ENCODE peak calls at places on chromosomes 4 and X, in nine cellular contexts. One of them, this sample, is unnamed.

GRCh38 chr4:38837334-38837733 is 19.3 kb downstream of the TLR6 start:
- DNase-seq in nephron progenitor cell: no peak
- DNase-seq in SK-N-DZ: no peak
- DNase-seq in mesendoderm: no peak
- DNase-seq in T-helper 2 cell: no peak
- DNase-seq in activated CD4-positive, alpha-beta T cell treated with anti-CD3 and anti-CD28 coated beads, Interleukin-2, amount 10 ng/mL, durations not matched to agents 7 days and 5 days: no peak
- DNase-seq in stimulated activated CD8-positive, alpha-beta memory T cell treated with anti-CD3 and anti-CD28 coated beads, Interleukin-4, amount 100 ng/mL, for 48 hours: no peak
- DNase-seq in NCI-H226: no peak
- DNase-seq in T-helper 9 cell: no peak
- DNase-seq in this sample: no peak

GRCh38 chrX:110163488-110163887 is 154.4 kb downstream of the AMMECR1 start:
- DNase-seq in T-helper 2 cell: no peak
- DNase-seq in NCI-H226: no peak
- DNase-seq in mesendoderm: no peak
- DNase-seq in T-helper 9 cell: no peak
- DNase-seq in activated CD4-positive, alpha-beta T cell treated with anti-CD3 and anti-CD28 coated beads, Interleukin-2, amount 10 ng/mL, durations not matched to agents 7 days and 5 days: no peak
- DNase-seq in nephron progenitor cell: no peak
- DNase-seq in stimulated activated CD8-positive, alpha-beta memory T cell treated with anti-CD3 and anti-CD28 coated beads, Interleukin-4, amount 100 ng/mL, for 48 hours: no peak
- DNase-seq in SK-N-DZ: no peak
- DNase-seq in this sample: no peak

GRCh38 chr4:92305878-92306520 is 2.2 kb downstream of the GRID2 start:
- DNase-seq in T-helper 9 cell: no peak
- DNase-seq in nephron progenitor cell: peak; percentile 49
- DNase-seq in SK-N-DZ: no peak
- DNase-seq in stimulated activated CD8-positive, alpha-beta memory T cell treated with anti-CD3 and anti-CD28 coated beads, Interleukin-4, amount 100 ng/mL, for 48 hours: no peak
- DNase-seq in NCI-H226: no peak
- DNase-seq in mesendoderm: peak; percentile 26
- DNase-seq in activated CD4-positive, alpha-beta T cell treated with anti-CD3 and anti-CD28 coated beads, Interleukin-2, amount 10 ng/mL, durations not matched to agents 7 days and 5 days: no peak
- DNase-seq in T-helper 2 cell: no peak
- DNase-seq in this sample: no peak

GRCh38 chr4:44446801-44447562 is 1.6 kb downstream of the KCTD8 start:
- DNase-seq in SK-N-DZ: peak; percentile 28
- DNase-seq in nephron progenitor cell: peak; percentile 5
- DNase-seq in T-helper 9 cell: no peak
- DNase-seq in activated CD4-positive, alpha-beta T cell treated with anti-CD3 and anti-CD28 coated beads, Interleukin-2, amount 10 ng/mL, durations not matched to agents 7 days and 5 days: no peak
- DNase-seq in stimulated activated CD8-positive, alpha-beta memory T cell treated with anti-CD3 and anti-CD28 coated beads, Interleukin-4, amount 100 ng/mL, for 48 hours: no peak
- DNase-seq in NCI-H226: no peak
- DNase-seq in mesendoderm: peak; percentile 74
- DNase-seq in T-helper 2 cell: no peak
- DNase-seq in this sample: no peak

GRCh38 chrX:103442536-103442901 is 66.2 kb downstream of the BEX3 start:
- DNase-seq in mesendoderm: no peak
- DNase-seq in nephron progenitor cell: no peak
- DNase-seq in T-helper 9 cell: no peak
- DNase-seq in T-helper 2 cell: no peak
- DNase-seq in stimulated activated CD8-positive, alpha-beta memory T cell treated with anti-CD3 and anti-CD28 coated beads, Interleukin-4, amount 100 ng/mL, for 48 hours: no peak
- DNase-seq in NCI-H226: no peak
- DNase-seq in activated CD4-positive, alpha-beta T cell treated with anti-CD3 and anti-CD28 coated beads, Interleukin-2, amount 10 ng/mL, durations not matched to agents 7 days and 5 days: no peak
- DNase-seq in SK-N-DZ: no peak
- DNase-seq in this sample: no peak

GRCh38 chrX:14095702-14096101 is 66.0 kb upstream of the GEMIN8 start:
- DNase-seq in activated CD4-positive, alpha-beta T cell treated with anti-CD3 and anti-CD28 coated beads, Interleukin-2, amount 10 ng/mL, durations not matched to agents 7 days and 5 days: peak; percentile 37
- DNase-seq in mesendoderm: peak; percentile 65
- DNase-seq in stimulated activated CD8-positive, alpha-beta memory T cell treated with anti-CD3 and anti-CD28 coated beads, Interleukin-4, amount 100 ng/mL, for 48 hours: peak; percentile 33
- DNase-seq in SK-N-DZ: peak; percentile 50
- DNase-seq in T-helper 9 cell: peak; percentile 3
- DNase-seq in NCI-H226: peak; percentile 3
- DNase-seq in T-helper 2 cell: no peak
- DNase-seq in nephron progenitor cell: peak; percentile 36
- DNase-seq in this sample: peak; percentile 1

GRCh38 chr4:67035501-67035900 is 509.8 kb downstream of the CENPC start:
- DNase-seq in T-helper 2 cell: no peak
- DNase-seq in NCI-H226: no peak
- DNase-seq in nephron progenitor cell: no peak
- DNase-seq in stimulated activated CD8-positive, alpha-beta memory T cell treated with anti-CD3 and anti-CD28 coated beads, Interleukin-4, amount 100 ng/mL, for 48 hours: no peak
- DNase-seq in T-helper 9 cell: no peak
- DNase-seq in mesendoderm: no peak
- DNase-seq in SK-N-DZ: no peak
- DNase-seq in activated CD4-positive, alpha-beta T cell treated with anti-CD3 and anti-CD28 coated beads, Interleukin-2, amount 10 ng/mL, durations not matched to agents 7 days and 5 days: no peak
- DNase-seq in this sample: no peak

GRCh38 chr4:147516133-147516532 is 35.2 kb downstream of the EDNRA start:
- DNase-seq in NCI-H226: no peak
- DNase-seq in T-helper 2 cell: no peak
- DNase-seq in SK-N-DZ: no peak
- DNase-seq in mesendoderm: no peak
- DNase-seq in activated CD4-positive, alpha-beta T cell treated with anti-CD3 and anti-CD28 coated beads, Interleukin-2, amount 10 ng/mL, durations not matched to agents 7 days and 5 days: no peak
- DNase-seq in stimulated activated CD8-positive, alpha-beta memory T cell treated with anti-CD3 and anti-CD28 coated beads, Interleukin-4, amount 100 ng/mL, for 48 hours: no peak
- DNase-seq in T-helper 9 cell: no peak
- DNase-seq in nephron progenitor cell: no peak
- DNase-seq in this sample: no peak

GRCh38 chr4:141410839-141411238 is 190.1 kb downstream of the ZNF330 start:
- DNase-seq in SK-N-DZ: no peak
- DNase-seq in stimulated activated CD8-positive, alpha-beta memory T cell treated with anti-CD3 and anti-CD28 coated beads, Interleukin-4, amount 100 ng/mL, for 48 hours: no peak
- DNase-seq in NCI-H226: no peak
- DNase-seq in T-helper 2 cell: no peak
- DNase-seq in activated CD4-positive, alpha-beta T cell treated with anti-CD3 and anti-CD28 coated beads, Interleukin-2, amount 10 ng/mL, durations not matched to agents 7 days and 5 days: no peak
- DNase-seq in nephron progenitor cell: no peak
- DNase-seq in mesendoderm: no peak
- DNase-seq in T-helper 9 cell: no peak
- DNase-seq in this sample: no peak

GRCh38 chr4:128858875-128859696 is 49.6 kb downstream of the JADE1 start:
- DNase-seq in activated CD4-positive, alpha-beta T cell treated with anti-CD3 and anti-CD28 coated beads, Interleukin-2, amount 10 ng/mL, durations not matched to agents 7 days and 5 days: no peak
- DNase-seq in T-helper 2 cell: no peak
- DNase-seq in NCI-H226: no peak
- DNase-seq in T-helper 9 cell: no peak
- DNase-seq in stimulated activated CD8-positive, alpha-beta memory T cell treated with anti-CD3 and anti-CD28 coated beads, Interleukin-4, amount 100 ng/mL, for 48 hours: no peak
- DNase-seq in nephron progenitor cell: no peak
- DNase-seq in mesendoderm: no peak
- DNase-seq in SK-N-DZ: no peak
- DNase-seq in this sample: no peak

GRCh38 chr4:69032847-69033638 is 63.2 kb upstream of the UGT2B7 start:
- DNase-seq in SK-N-DZ: no peak
- DNase-seq in mesendoderm: no peak
- DNase-seq in T-helper 2 cell: no peak
- DNase-seq in NCI-H226: peak; percentile 56
- DNase-seq in stimulated activated CD8-positive, alpha-beta memory T cell treated with anti-CD3 and anti-CD28 coated beads, Interleukin-4, amount 100 ng/mL, for 48 hours: no peak
- DNase-seq in nephron progenitor cell: no peak
- DNase-seq in T-helper 9 cell: no peak
- DNase-seq in activated CD4-positive, alpha-beta T cell treated with anti-CD3 and anti-CD28 coated beads, Interleukin-2, amount 10 ng/mL, durations not matched to agents 7 days and 5 days: no peak
- DNase-seq in this sample: no peak

GRCh38 chrX:78104447-78105176 is 564 bp downstream of the PGK1 start:
- DNase-seq in T-helper 2 cell: peak; percentile 29
- DNase-seq in stimulated activated CD8-positive, alpha-beta memory T cell treated with anti-CD3 and anti-CD28 coated beads, Interleukin-4, amount 100 ng/mL, for 48 hours: peak; percentile 38
- DNase-seq in nephron progenitor cell: peak; percentile 15
- DNase-seq in SK-N-DZ: peak; percentile 13
- DNase-seq in activated CD4-positive, alpha-beta T cell treated with anti-CD3 and anti-CD28 coated beads, Interleukin-2, amount 10 ng/mL, durations not matched to agents 7 days and 5 days: peak; percentile 26
- DNase-seq in NCI-H226: peak; percentile 32
- DNase-seq in mesendoderm: peak; percentile 38
- DNase-seq in T-helper 9 cell: peak; percentile 14
- DNase-seq in this sample: no peak

GRCh38 chr4:186724048-186724860 is 598 bp upstream of the FAT1 start:
- DNase-seq in nephron progenitor cell: peak; percentile 62
- DNase-seq in activated CD4-positive, alpha-beta T cell treated with anti-CD3 and anti-CD28 coated beads, Interleukin-2, amount 10 ng/mL, durations not matched to agents 7 days and 5 days: no peak
- DNase-seq in T-helper 2 cell: no peak
- DNase-seq in mesendoderm: peak; percentile 89
- DNase-seq in stimulated activated CD8-positive, alpha-beta memory T cell treated with anti-CD3 and anti-CD28 coated beads, Interleukin-4, amount 100 ng/mL, for 48 hours: no peak
- DNase-seq in T-helper 9 cell: no peak
- DNase-seq in SK-N-DZ: no peak
- DNase-seq in NCI-H226: no peak
- DNase-seq in this sample: no peak

GRCh38 chr4:822361-823092 is 3.4 kb downstream of the CPLX1 start:
- DNase-seq in NCI-H226: no peak
- DNase-seq in T-helper 2 cell: no peak
- DNase-seq in mesendoderm: no peak
- DNase-seq in nephron progenitor cell: no peak
- DNase-seq in SK-N-DZ: no peak
- DNase-seq in stimulated activated CD8-positive, alpha-beta memory T cell treated with anti-CD3 and anti-CD28 coated beads, Interleukin-4, amount 100 ng/mL, for 48 hours: no peak
- DNase-seq in activated CD4-positive, alpha-beta T cell treated with anti-CD3 and anti-CD28 coated beads, Interleukin-2, amount 10 ng/mL, durations not matched to agents 7 days and 5 days: no peak
- DNase-seq in T-helper 9 cell: no peak
- DNase-seq in this sample: no peak

GRCh38 chr4:155039162-155039561 is 169.3 kb upstream of the NPY2R start:
- DNase-seq in stimulated activated CD8-positive, alpha-beta memory T cell treated with anti-CD3 and anti-CD28 coated beads, Interleukin-4, amount 100 ng/mL, for 48 hours: no peak
- DNase-seq in T-helper 9 cell: no peak
- DNase-seq in NCI-H226: no peak
- DNase-seq in SK-N-DZ: no peak
- DNase-seq in T-helper 2 cell: no peak
- DNase-seq in nephron progenitor cell: no peak
- DNase-seq in mesendoderm: no peak
- DNase-seq in activated CD4-positive, alpha-beta T cell treated with anti-CD3 and anti-CD28 coated beads, Interleukin-2, amount 10 ng/mL, durations not matched to agents 7 days and 5 days: no peak
- DNase-seq in this sample: no peak

GRCh38 chr4:80259012-80259411 is 7.5 kb upstream of the FGF5 start:
- DNase-seq in mesendoderm: no peak
- DNase-seq in T-helper 2 cell: no peak
- DNase-seq in SK-N-DZ: no peak
- DNase-seq in T-helper 9 cell: no peak
- DNase-seq in NCI-H226: no peak
- DNase-seq in nephron progenitor cell: no peak
- DNase-seq in activated CD4-positive, alpha-beta T cell treated with anti-CD3 and anti-CD28 coated beads, Interleukin-2, amount 10 ng/mL, durations not matched to agents 7 days and 5 days: no peak
- DNase-seq in stimulated activated CD8-positive, alpha-beta memory T cell treated with anti-CD3 and anti-CD28 coated beads, Interleukin-4, amount 100 ng/mL, for 48 hours: no peak
- DNase-seq in this sample: no peak

GRCh38 chrX:16873106-16873505 is 2.9 kb upstream of the RBBP7 start:
- DNase-seq in activated CD4-positive, alpha-beta T cell treated with anti-CD3 and anti-CD28 coated beads, Interleukin-2, amount 10 ng/mL, durations not matched to agents 7 days and 5 days: no peak
- DNase-seq in mesendoderm: no peak
- DNase-seq in nephron progenitor cell: no peak
- DNase-seq in NCI-H226: no peak
- DNase-seq in stimulated activated CD8-positive, alpha-beta memory T cell treated with anti-CD3 and anti-CD28 coated beads, Interleukin-4, amount 100 ng/mL, for 48 hours: no peak
- DNase-seq in T-helper 9 cell: no peak
- DNase-seq in SK-N-DZ: no peak
- DNase-seq in T-helper 2 cell: no peak
- DNase-seq in this sample: no peak

GRCh38 chr4:183722738-183723560 is 63.9 kb downstream of the TRAPPC11 start:
- DNase-seq in NCI-H226: no peak
- DNase-seq in activated CD4-positive, alpha-beta T cell treated with anti-CD3 and anti-CD28 coated beads, Interleukin-2, amount 10 ng/mL, durations not matched to agents 7 days and 5 days: peak; percentile 62
- DNase-seq in T-helper 9 cell: peak; percentile 12
- DNase-seq in T-helper 2 cell: peak; percentile 45
- DNase-seq in mesendoderm: peak; percentile 65
- DNase-seq in stimulated activated CD8-positive, alpha-beta memory T cell treated with anti-CD3 and anti-CD28 coated beads, Interleukin-4, amount 100 ng/mL, for 48 hours: peak; percentile 58
- DNase-seq in SK-N-DZ: peak; percentile 75
- DNase-seq in nephron progenitor cell: peak; percentile 76
- DNase-seq in this sample: peak; percentile 29

GRCh38 chr4:85409251-85409650 is 65.7 kb upstream of the ARHGAP24 start:
- DNase-seq in nephron progenitor cell: no peak
- DNase-seq in mesendoderm: no peak
- DNase-seq in T-helper 2 cell: no peak
- DNase-seq in activated CD4-positive, alpha-beta T cell treated with anti-CD3 and anti-CD28 coated beads, Interleukin-2, amount 10 ng/mL, durations not matched to agents 7 days and 5 days: no peak
- DNase-seq in SK-N-DZ: no peak
- DNase-seq in stimulated activated CD8-positive, alpha-beta memory T cell treated with anti-CD3 and anti-CD28 coated beads, Interleukin-4, amount 100 ng/mL, for 48 hours: no peak
- DNase-seq in T-helper 9 cell: no peak
- DNase-seq in NCI-H226: peak; percentile 77
- DNase-seq in this sample: no peak

GRCh38 chrX:115952417-115953092 is 218.0 kb upstream of the AGTR2 start:
- DNase-seq in nephron progenitor cell: no peak
- DNase-seq in stimulated activated CD8-positive, alpha-beta memory T cell treated with anti-CD3 and anti-CD28 coated beads, Interleukin-4, amount 100 ng/mL, for 48 hours: no peak
- DNase-seq in activated CD4-positive, alpha-beta T cell treated with anti-CD3 and anti-CD28 coated beads, Interleukin-2, amount 10 ng/mL, durations not matched to agents 7 days and 5 days: no peak
- DNase-seq in SK-N-DZ: peak; percentile 21
- DNase-seq in T-helper 2 cell: no peak
- DNase-seq in T-helper 9 cell: no peak
- DNase-seq in NCI-H226: no peak
- DNase-seq in mesendoderm: peak; percentile 35
- DNase-seq in this sample: no peak

GRCh38 chrX:64975491-64975890 is 759 bp downstream of the ZC4H2 start:
- DNase-seq in nephron progenitor cell: peak; percentile 57
- DNase-seq in T-helper 9 cell: no peak
- DNase-seq in activated CD4-positive, alpha-beta T cell treated with anti-CD3 and anti-CD28 coated beads, Interleukin-2, amount 10 ng/mL, durations not matched to agents 7 days and 5 days: peak; percentile 18
- DNase-seq in mesendoderm: peak; percentile 68
- DNase-seq in stimulated activated CD8-positive, alpha-beta memory T cell treated with anti-CD3 and anti-CD28 coated beads, Interleukin-4, amount 100 ng/mL, for 48 hours: peak; percentile 38
- DNase-seq in SK-N-DZ: peak; percentile 49
- DNase-seq in T-helper 2 cell: peak; percentile 2
- DNase-seq in NCI-H226: no peak
- DNase-seq in this sample: no peak

GRCh38 chr4:89737888-89738287 is 99.1 kb downstream of the SNCA start:
- DNase-seq in nephron progenitor cell: no peak
- DNase-seq in NCI-H226: peak; percentile 33
- DNase-seq in SK-N-DZ: no peak
- DNase-seq in activated CD4-positive, alpha-beta T cell treated with anti-CD3 and anti-CD28 coated beads, Interleukin-2, amount 10 ng/mL, durations not matched to agents 7 days and 5 days: no peak
- DNase-seq in mesendoderm: no peak
- DNase-seq in T-helper 2 cell: no peak
- DNase-seq in stimulated activated CD8-positive, alpha-beta memory T cell treated with anti-CD3 and anti-CD28 coated beads, Interleukin-4, amount 100 ng/mL, for 48 hours: no peak
- DNase-seq in T-helper 9 cell: no peak
- DNase-seq in this sample: no peak

GRCh38 chr4:98728871-98729270 is 70.5 kb upstream of the TSPAN5 start:
- DNase-seq in NCI-H226: peak; percentile 17
- DNase-seq in stimulated activated CD8-positive, alpha-beta memory T cell treated with anti-CD3 and anti-CD28 coated beads, Interleukin-4, amount 100 ng/mL, for 48 hours: no peak
- DNase-seq in T-helper 9 cell: no peak
- DNase-seq in activated CD4-positive, alpha-beta T cell treated with anti-CD3 and anti-CD28 coated beads, Interleukin-2, amount 10 ng/mL, durations not matched to agents 7 days and 5 days: no peak
- DNase-seq in mesendoderm: no peak
- DNase-seq in T-helper 2 cell: no peak
- DNase-seq in SK-N-DZ: no peak
- DNase-seq in nephron progenitor cell: no peak
- DNase-seq in this sample: no peak

GRCh38 chrX:103513067-103513466 is 6.2 kb downstream of the RAB40A start:
- DNase-seq in activated CD4-positive, alpha-beta T cell treated with anti-CD3 and anti-CD28 coated beads, Interleukin-2, amount 10 ng/mL, durations not matched to agents 7 days and 5 days: no peak
- DNase-seq in SK-N-DZ: no peak
- DNase-seq in T-helper 9 cell: no peak
- DNase-seq in mesendoderm: no peak
- DNase-seq in stimulated activated CD8-positive, alpha-beta memory T cell treated with anti-CD3 and anti-CD28 coated beads, Interleukin-4, amount 100 ng/mL, for 48 hours: no peak
- DNase-seq in NCI-H226: no peak
- DNase-seq in nephron progenitor cell: no peak
- DNase-seq in T-helper 2 cell: no peak
- DNase-seq in this sample: no peak

GRCh38 chr4:17448689-17449088 is 63.2 kb downstream of the QDPR start:
- DNase-seq in T-helper 9 cell: no peak
- DNase-seq in nephron progenitor cell: no peak
- DNase-seq in activated CD4-positive, alpha-beta T cell treated with anti-CD3 and anti-CD28 coated beads, Interleukin-2, amount 10 ng/mL, durations not matched to agents 7 days and 5 days: no peak
- DNase-seq in SK-N-DZ: no peak
- DNase-seq in stimulated activated CD8-positive, alpha-beta memory T cell treated with anti-CD3 and anti-CD28 coated beads, Interleukin-4, amount 100 ng/mL, for 48 hours: no peak
- DNase-seq in T-helper 2 cell: no peak
- DNase-seq in mesendoderm: no peak
- DNase-seq in NCI-H226: peak; percentile 47
- DNase-seq in this sample: no peak

GRCh38 chr4:163548481-163549243 is 54.2 kb downstream of the TMA16 start:
- DNase-seq in NCI-H226: no peak
- DNase-seq in stimulated activated CD8-positive, alpha-beta memory T cell treated with anti-CD3 and anti-CD28 coated beads, Interleukin-4, amount 100 ng/mL, for 48 hours: no peak
- DNase-seq in SK-N-DZ: peak; percentile 47
- DNase-seq in mesendoderm: peak; percentile 47
- DNase-seq in T-helper 2 cell: no peak
- DNase-seq in nephron progenitor cell: peak; percentile 11
- DNase-seq in T-helper 9 cell: no peak
- DNase-seq in activated CD4-positive, alpha-beta T cell treated with anti-CD3 and anti-CD28 coated beads, Interleukin-2, amount 10 ng/mL, durations not matched to agents 7 days and 5 days: peak; percentile 55
- DNase-seq in this sample: no peak

GRCh38 chr4:6178757-6179156 is 21.6 kb downstream of the JAKMIP1 start:
- DNase-seq in SK-N-DZ: no peak
- DNase-seq in mesendoderm: no peak
- DNase-seq in NCI-H226: peak; percentile 49
- DNase-seq in activated CD4-positive, alpha-beta T cell treated with anti-CD3 and anti-CD28 coated beads, Interleukin-2, amount 10 ng/mL, durations not matched to agents 7 days and 5 days: no peak
- DNase-seq in T-helper 2 cell: no peak
- DNase-seq in T-helper 9 cell: no peak
- DNase-seq in stimulated activated CD8-positive, alpha-beta memory T cell treated with anti-CD3 and anti-CD28 coated beads, Interleukin-4, amount 100 ng/mL, for 48 hours: no peak
- DNase-seq in nephron progenitor cell: no peak
- DNase-seq in this sample: no peak

GRCh38 chrX:125762954-125763353 is 403.1 kb downstream of the DCAF12L2 start:
- DNase-seq in mesendoderm: no peak
- DNase-seq in stimulated activated CD8-positive, alpha-beta memory T cell treated with anti-CD3 and anti-CD28 coated beads, Interleukin-4, amount 100 ng/mL, for 48 hours: no peak
- DNase-seq in SK-N-DZ: no peak
- DNase-seq in T-helper 2 cell: no peak
- DNase-seq in activated CD4-positive, alpha-beta T cell treated with anti-CD3 and anti-CD28 coated beads, Interleukin-2, amount 10 ng/mL, durations not matched to agents 7 days and 5 days: no peak
- DNase-seq in T-helper 9 cell: no peak
- DNase-seq in nephron progenitor cell: no peak
- DNase-seq in NCI-H226: no peak
- DNase-seq in this sample: no peak

GRCh38 chrX:69137371-69137881 is 27.8 kb downstream of the PJA1 start:
- DNase-seq in activated CD4-positive, alpha-beta T cell treated with anti-CD3 and anti-CD28 coated beads, Interleukin-2, amount 10 ng/mL, durations not matched to agents 7 days and 5 days: no peak
- DNase-seq in SK-N-DZ: no peak
- DNase-seq in stimulated activated CD8-positive, alpha-beta memory T cell treated with anti-CD3 and anti-CD28 coated beads, Interleukin-4, amount 100 ng/mL, for 48 hours: no peak
- DNase-seq in nephron progenitor cell: peak; percentile 20
- DNase-seq in NCI-H226: peak; percentile 43
- DNase-seq in T-helper 9 cell: no peak
- DNase-seq in T-helper 2 cell: no peak
- DNase-seq in mesendoderm: peak; percentile 85
- DNase-seq in this sample: no peak

GRCh38 chrX:74248889-74249288 is 55.1 kb upstream of the ZCCHC13 start:
- DNase-seq in T-helper 9 cell: no peak
- DNase-seq in SK-N-DZ: no peak
- DNase-seq in mesendoderm: peak; percentile 68
- DNase-seq in activated CD4-positive, alpha-beta T cell treated with anti-CD3 and anti-CD28 coated beads, Interleukin-2, amount 10 ng/mL, durations not matched to agents 7 days and 5 days: no peak
- DNase-seq in NCI-H226: peak; percentile 24
- DNase-seq in stimulated activated CD8-positive, alpha-beta memory T cell treated with anti-CD3 and anti-CD28 coated beads, Interleukin-4, amount 100 ng/mL, for 48 hours: no peak
- DNase-seq in T-helper 2 cell: no peak
- DNase-seq in nephron progenitor cell: no peak
- DNase-seq in this sample: no peak

GRCh38 chr4:71711985-71712348 is 71.9 kb downstream of the GC start:
- DNase-seq in SK-N-DZ: no peak
- DNase-seq in T-helper 9 cell: no peak
- DNase-seq in activated CD4-positive, alpha-beta T cell treated with anti-CD3 and anti-CD28 coated beads, Interleukin-2, amount 10 ng/mL, durations not matched to agents 7 days and 5 days: no peak
- DNase-seq in stimulated activated CD8-positive, alpha-beta memory T cell treated with anti-CD3 and anti-CD28 coated beads, Interleukin-4, amount 100 ng/mL, for 48 hours: no peak
- DNase-seq in nephron progenitor cell: no peak
- DNase-seq in mesendoderm: no peak
- DNase-seq in T-helper 2 cell: no peak
- DNase-seq in NCI-H226: no peak
- DNase-seq in this sample: no peak

This sample was measured in activated T-helper 1 cell treated with Interleukin-2 at 50 U/mL for 16 hours.